ENCODE peak calls at places on chromosomes 16 and 17, in four cellular contexts. E is pulmonary artery endothelial cell, N is GM04504, A is kidney. G is an unnamed sample.

GRCh38 chr16:29231231-29231630 is 175.3 kb downstream of the NPIPB11 start:
- DNase-seq in E (no peak), N (no peak), A (no peak), G (no peak)

GRCh38 chr16:19753815-19754643 is 36.0 kb downstream of the IQCK start:
- DNase-seq in E (peak), N (no peak), A (no peak), G (no peak)

GRCh38 chr16:48215738-48216137 is 28.4 kb upstream of the LONP2 start:
- DNase-seq in E (no peak), N (no peak), A (no peak), G (no peak)

GRCh38 chr17:82884341-82884871 is 44.6 kb upstream of the ZNF750 start:
- DNase-seq in E (no peak), N (no peak), A (peak), G (no peak)

GRCh38 chr16:1300664-1301476 is 8.6 kb upstream of the UBE2I start:
- DNase-seq in E (no peak), N (no peak), A (peak), G (peak)

GRCh38 chr16:81485225-81485624 is 40.6 kb downstream of the CMIP start:
- DNase-seq in E (no peak), N (no peak), A (peak), G (no peak)

GRCh38 chr16:86379505-86379846 is 130.9 kb upstream of the FOXF1 start:
- DNase-seq in E (no peak), N (no peak), A (no peak), G (no peak)

GRCh38 chr16:1822801-1823200 is 3.8 kb downstream of the HAGH start:
- DNase-seq in E (no peak), N (no peak), A (no peak), G (peak)

GRCh38 chr17:72697602-72698146 is 394.8 kb downstream of the SLC39A11 start:
- DNase-seq in E (no peak), N (no peak), A (no peak), G (no peak)

G was measured in chondrocyte.